ENCODE peak calls at places on chromosome 3, in seven cellular contexts. U, S, F, L, H, Y and Z are unnamed samples.

GRCh38 chr3:23365066-23365465 is 161.9 kb downstream of the UBE2E2 start:
- DNase-seq in S (no peak), L (no peak), Y (no peak), U (no peak), F (no peak), H (no peak), Z (no peak)

GRCh38 chr3:195908439-195909293 is at the start of gene TNK2:
- DNase-seq in F (no peak), L (peak), U (no peak), H (no peak), S (no peak), Y (no peak), Z (peak)

GRCh38 chr3:121768452-121768851 is 18.9 kb upstream of the GOLGB1 start:
- DNase-seq in L (no peak), H (no peak), Y (no peak), U (no peak), S (no peak), F (no peak), Z (no peak)

GRCh38 chr3:187913617-187914033 is 168.4 kb upstream of the BCL6 start:
- DNase-seq in Y (no peak), F (no peak), S (no peak), H (no peak), U (no peak), L (no peak), Z (peak)

GRCh38 chr3:124246949-124247348 is 255.0 kb upstream of the ROPN1 start:
- DNase-seq in L (no peak), Y (peak), S (peak), H (no peak), U (no peak), F (no peak), Z (peak)

GRCh38 chr3:44893097-44893496 is 18.7 kb downstream of the TGM4 start:
- DNase-seq in Y (no peak), L (no peak), F (no peak), U (no peak), H (no peak), S (no peak), Z (no peak)

GRCh38 chr3:172270767-172271166 is 177.5 kb downstream of the GHSR start:
- DNase-seq in L (no peak), U (no peak), Y (no peak), H (no peak), S (no peak), F (no peak), Z (no peak)

GRCh38 chr3:70813306-70813705 is 500.9 kb upstream of the MDFIC2 start:
- DNase-seq in S (no peak), L (no peak), Y (no peak), F (no peak), U (no peak), H (no peak), Z (no peak)

GRCh38 chr3:196931157-196931556 is 11.2 kb downstream of the NCBP2 start:
- DNase-seq in S (no peak), H (no peak), U (no peak), L (no peak), Y (no peak), F (no peak), Z (no peak)

GRCh38 chr3:42661593-42662022 is 8.1 kb downstream of the ZBTB47 start:
- DNase-seq in S (no peak), F (no peak), Y (no peak), H (no peak), L (no peak), U (peak), Z (no peak)

GRCh38 chr3:132232231-132232792 is 84.9 kb upstream of the ACP3 start:
- DNase-seq in S (no peak), L (no peak), Y (no peak), U (no peak), F (no peak), H (no peak), Z (no peak)

GRCh38 chr3:158696618-158697017 is 24.2 kb upstream of the LXN start:
- DNase-seq in U (no peak), L (no peak), S (no peak), H (no peak), Y (peak), F (no peak), Z (no peak)

GRCh38 chr3:60954049-60954448 is 297.2 kb downstream of the FHIT start:
- DNase-seq in S (no peak), L (no peak), U (no peak), Y (no peak), H (no peak), F (no peak), Z (no peak)

DNA sequence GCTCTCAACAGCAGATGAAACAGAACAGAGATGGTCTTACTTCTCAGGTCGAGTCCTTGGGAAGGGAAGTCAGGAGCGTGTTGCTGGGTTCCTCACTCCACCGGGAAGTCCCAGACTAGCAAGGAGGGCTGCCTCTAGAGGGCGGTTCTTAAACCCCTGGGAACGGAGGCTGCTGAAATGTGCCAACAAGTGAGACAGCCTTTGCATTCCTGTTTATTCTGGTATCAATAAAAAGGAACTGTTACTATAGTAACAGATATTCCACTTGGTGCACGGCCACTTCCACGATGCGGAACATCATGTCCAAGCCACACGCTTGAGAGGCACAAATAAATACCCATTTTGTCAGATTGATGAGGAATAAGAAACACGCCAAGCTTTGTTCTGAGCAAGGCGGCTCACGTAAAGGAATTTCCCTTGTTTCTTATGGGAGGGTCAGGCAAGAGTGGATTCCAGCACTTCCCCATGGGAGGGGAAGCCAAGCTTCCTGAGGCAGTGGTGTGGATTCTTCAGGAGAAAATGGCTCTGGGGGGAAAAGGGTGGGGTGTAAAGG is at the start of gene FAM107A:
- DNase-seq in L (peak), S (no peak), H (peak), U (no peak), F (peak), Y (no peak), Z (no peak)
- TF ChIP-seq CTCF in L (no peak), S (peak), H (peak), U (no peak), F (no peak), Y (no peak), Z (no peak)

GRCh38 chr3:98812851-98813374 is 49.8 kb downstream of the ST3GAL6 start:
- DNase-seq in L (peak), H (no peak), F (no peak), S (no peak), Y (peak), U (no peak), Z (peak)
- TF ChIP-seq CTCF in L (no peak), H (peak), F (peak), S (peak), Y (peak), U (peak), Z (no peak)

GRCh38 chr3:2853627-2854026 is 256.5 kb downstream of the IL5RA start:
- DNase-seq in U (no peak), F (no peak), Y (no peak), S (no peak), H (no peak), L (no peak), Z (no peak)

GRCh38 chr3:2860626-2861025 is 249.5 kb downstream of the IL5RA start:
- DNase-seq in Y (no peak), U (no peak), H (no peak), S (no peak), F (no peak), L (no peak), Z (no peak)

GRCh38 chr3:2856793-2857135 is 253.4 kb downstream of the IL5RA start:
- DNase-seq in Y (no peak), U (no peak), H (no peak), S (no peak), L (no peak), F (no peak), Z (no peak)

GRCh38 chr3:2851835-2852234 is 258.3 kb downstream of the IL5RA start:
- DNase-seq in S (no peak), H (no peak), L (no peak), F (no peak), U (no peak), Y (no peak), Z (no peak)

DNA sequence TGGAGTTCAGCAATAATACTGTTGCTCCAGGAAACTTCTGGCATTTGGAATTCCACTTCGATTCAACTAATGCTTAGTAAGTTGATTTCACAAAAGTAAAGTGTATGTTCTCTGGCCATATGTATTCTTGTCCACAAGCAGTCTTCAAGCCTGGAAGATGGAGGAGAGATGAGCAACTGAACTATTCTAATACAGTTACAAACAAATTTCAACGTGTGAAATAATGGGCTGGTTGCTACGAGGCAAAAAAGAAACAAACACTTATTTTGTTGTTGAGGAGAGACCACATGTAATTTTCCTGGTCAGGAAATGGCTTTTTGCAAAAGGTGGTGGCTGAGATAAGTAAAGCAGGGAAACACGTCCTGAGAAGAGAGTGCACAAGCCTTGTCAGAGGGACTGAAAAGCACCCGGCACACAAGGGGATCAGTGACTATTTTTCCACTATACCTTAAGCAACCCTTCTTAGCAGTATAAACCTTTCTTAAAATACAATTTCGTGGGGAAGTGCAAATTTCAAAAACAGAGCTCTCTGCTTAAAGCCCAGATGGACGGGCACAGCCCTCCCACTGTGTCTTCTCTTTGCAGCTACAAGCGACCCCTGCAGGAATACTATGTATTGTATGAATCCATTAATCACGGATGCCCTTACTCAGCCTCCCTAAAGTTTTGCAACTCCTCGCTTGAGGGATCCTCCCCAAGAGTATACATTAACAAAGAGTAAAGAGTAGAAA is 253.9 kb downstream of the IL5RA start:
- DNase-seq in L (no peak), H (no peak), U (no peak), F (no peak), Y (no peak), S (no peak), Z (no peak)
- TF ChIP-seq CTCF in L (no peak), H (no peak), U (no peak), F (no peak), Y (no peak), S (no peak), Z (no peak)

GRCh38 chr3:46593979-46594378 is 18.3 kb upstream of the FAM240A start:
- DNase-seq in Y (no peak), S (no peak), H (no peak), L (no peak), F (no peak), U (no peak), Z (no peak)

GRCh38 chr3:46595819-46596218 is 16.5 kb upstream of the FAM240A start:
- DNase-seq in F (no peak), Y (no peak), L (no peak), S (no peak), H (no peak), U (no peak), Z (no peak)

GRCh38 chr3:46594723-46595122 is 17.6 kb upstream of the FAM240A start:
- DNase-seq in S (no peak), U (no peak), L (no peak), Y (no peak), F (no peak), H (no peak), Z (no peak)

GRCh38 chr3:46593274-46593862 is 19.0 kb upstream of the FAM240A start:
- DNase-seq in S (no peak), H (no peak), U (no peak), L (no peak), F (no peak), Y (no peak), Z (no peak)
- TF ChIP-seq CTCF in S (no peak), H (no peak), U (no peak), L (no peak), F (no peak), Y (peak), Z (no peak)

DNA sequence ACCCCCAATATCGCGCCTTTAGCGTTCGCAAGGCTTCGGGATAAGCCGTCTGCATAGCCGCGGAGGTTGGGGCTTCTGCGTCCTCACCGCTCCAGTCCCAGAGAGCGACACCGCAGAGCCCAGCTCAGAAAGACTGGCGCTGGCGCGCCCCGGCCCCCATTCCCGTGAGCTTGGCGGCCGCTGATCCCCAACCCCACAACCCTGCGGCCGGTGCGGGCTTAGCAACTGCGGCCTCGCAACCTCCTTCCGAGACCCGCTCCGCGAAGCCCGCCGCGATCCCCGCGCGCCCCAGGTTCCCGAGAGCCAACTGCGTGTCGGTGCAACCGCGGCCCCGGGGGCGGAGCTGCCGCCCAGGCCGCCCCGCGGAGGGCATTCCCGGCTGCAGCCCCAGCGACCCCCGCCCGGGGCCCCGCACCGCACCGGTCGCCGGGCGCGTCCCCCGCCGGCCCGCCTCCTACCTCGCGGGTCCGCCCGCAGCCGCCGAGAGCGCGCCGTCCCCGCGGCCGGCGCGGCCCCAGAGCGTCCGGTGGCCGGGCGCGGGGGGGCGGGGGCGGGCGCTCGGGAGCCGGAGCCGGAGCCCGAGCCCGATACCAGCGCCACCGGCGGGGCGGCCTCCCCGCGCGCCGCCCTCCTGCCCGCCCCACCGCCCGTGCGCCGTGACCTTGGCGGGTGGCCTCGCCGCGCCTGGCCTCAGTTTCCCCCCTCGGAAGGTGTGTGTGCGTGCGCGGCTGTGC is 79.4 kb downstream of the IQSEC1 start:
- DNase-seq in F (peak), U (no peak), H (no peak), L (peak), S (no peak), Y (no peak), Z (no peak)
- TF ChIP-seq CTCF in F (no peak), U (no peak), H (no peak), L (no peak), S (no peak), Y (no peak), Z (no peak)

GRCh38 chr3:128590948-128591347 is 59.7 kb downstream of the RPN1 start:
- DNase-seq in U (no peak), Y (peak), H (no peak), S (no peak), F (no peak), L (no peak), Z (no peak)
- TF ChIP-seq CTCF in U (no peak), Y (peak), H (no peak), S (peak), F (no peak), L (no peak), Z (peak)

DNA sequence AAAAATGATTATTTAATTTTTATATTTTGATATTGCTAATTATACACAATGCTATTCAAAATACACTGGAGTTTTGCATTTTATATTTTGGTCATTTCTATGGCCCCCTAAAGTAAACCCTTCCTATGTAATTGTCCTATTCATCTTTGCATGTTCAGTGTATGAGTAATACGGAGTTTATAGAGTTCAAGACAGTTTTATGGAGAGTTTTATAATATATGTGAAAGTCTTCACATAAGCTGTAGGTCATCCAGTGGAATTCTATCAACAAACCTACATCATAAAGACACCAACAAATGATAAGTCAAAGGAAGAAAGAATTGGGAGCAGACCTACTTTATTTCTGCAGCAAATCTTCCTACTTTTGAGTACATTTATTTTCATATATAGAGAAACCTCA is 1200.4 kb upstream of the EPHA6 start:
- DNase-seq in Y (no peak), F (no peak), H (no peak), U (no peak), S (no peak), L (no peak), Z (no peak)
- TF ChIP-seq CTCF in Y (no peak), F (no peak), H (no peak), U (no peak), S (no peak), L (no peak), Z (no peak)

GRCh38 chr3:55675478-55675877 is 188.4 kb upstream of the WNT5A start:
- DNase-seq in Y (no peak), F (no peak), H (no peak), L (no peak), S (no peak), U (peak), Z (no peak)
- TF ChIP-seq CTCF in Y (no peak), F (no peak), H (no peak), L (no peak), S (no peak), U (no peak), Z (no peak)

GRCh38 chr3:39406368-39407258 is at the start of gene RPSA:
- DNase-seq in U (peak), F (peak), H (peak), Y (peak), L (peak), S (peak), Z (peak)
- TF ChIP-seq CTCF in U (no peak), F (no peak), H (peak), Y (peak), L (no peak), S (peak), Z (peak)

GRCh38 chr3:186487819-186488218 is 56.4 kb downstream of the CRYGS start:
- DNase-seq in Y (no peak), U (no peak), S (no peak), L (no peak), F (no peak), H (no peak), Z (no peak)
- TF ChIP-seq CTCF in Y (peak), U (no peak), S (no peak), L (no peak), F (no peak), H (no peak), Z (no peak)